ENCODE peak calls at places on chromosomes 16 and 17, in six cellular contexts. Z, B, V, S, T and N are unnamed samples.

GRCh38 chr17:77961741-77962140 is 3.2 kb downstream of the TNRC6C start:
- DNase-seq in V (no peak), T (no peak), Z (no peak), B (no peak), S (no peak), N (no peak)

GRCh38 chr17:38606646-38607611 is 1.2 kb upstream of the SRCIN1 start:
- DNase-seq in S (no peak), V (no peak), T (no peak), B (no peak), Z (peak; percentile 63), N (no peak)

GRCh38 chr16:75476817-75477216 is 12.3 kb upstream of the TMEM170A start:
- DNase-seq in T (no peak), B (no peak), Z (no peak), V (no peak), S (no peak), N (no peak)

GRCh38 chr16:17225551-17225950 is 245.2 kb downstream of the XYLT1 start:
- DNase-seq in S (no peak), B (no peak), T (no peak), V (no peak), Z (no peak), N (no peak)

GRCh38 chr17:12549499-12549901 is 116.2 kb upstream of the MYOCD start:
- DNase-seq in B (no peak), V (no peak), T (no peak), Z (no peak), S (no peak), N (no peak)

GRCh38 chr16:30585022-30585399 is 486 bp downstream of the ZNF785 start:
- DNase-seq in Z (peak; percentile 70), T (no peak), S (no peak), V (no peak), B (no peak), N (no peak)

GRCh38 chr16:88569614-88569984 is 604 bp upstream of the ZC3H18 start:
- DNase-seq in S (no peak), Z (peak; percentile 34), T (no peak), V (no peak), B (no peak), N (no peak)

GRCh38 chr17:75996665-75997590 is 3.7 kb upstream of the CDK3 start:
- DNase-seq in T (peak; percentile 32), V (peak; percentile 89), B (peak; percentile 57), S (no peak), Z (no peak), N (no peak)

GRCh38 chr16:77599793-77600415 is 122.4 kb upstream of the NUDT7 start:
- DNase-seq in S (no peak), B (no peak), V (peak; percentile 35), Z (peak; percentile 57), T (peak; percentile 34), N (no peak)

GRCh38 chr17:55795098-55795497 is 44.2 kb downstream of the PCTP start:
- DNase-seq in B (no peak), V (no peak), Z (no peak), T (no peak), S (no peak), N (no peak)

GRCh38 chr16:3659200-3659599 is 4.7 kb downstream of the DNASE1 start:
- DNase-seq in T (no peak), B (no peak), V (no peak), S (no peak), Z (no peak), N (no peak)

GRCh38 chr17:49132699-49133364 is at the start of gene B4GALNT2:
- DNase-seq in V (no peak), S (no peak), Z (peak; percentile 85), B (no peak), T (no peak), N (no peak)

GRCh38 chr16:14672403-14672971 is 21.6 kb downstream of the PLA2G10 start:
- DNase-seq in V (no peak), Z (no peak), S (no peak), T (peak; percentile 90), B (peak; percentile 57), N (no peak)

GRCh38 chr16:19559242-19559910 is 3.9 kb downstream of the VPS35L start:
- DNase-seq in B (no peak), S (peak; percentile 4), Z (peak; percentile 85), V (peak; percentile 29), T (peak; percentile 67), N (no peak)

GRCh38 chr17:73625975-73626706 is 18.1 kb downstream of the SDK2 start:
- DNase-seq in Z (no peak), B (no peak), T (no peak), S (no peak), V (no peak), N (no peak)